ENCODE peak calls at places on chromosome 12, in six cellular contexts. E, S, U, C, R and Y are unnamed samples.

GRCh38 chr12:22230280-22230794 is 104.2 kb downstream of the ST8SIA1 start:
- DNase-seq in S (no peak), R (no peak), C (no peak), E (no peak), U (no peak), Y (no peak)

GRCh38 chr12:21788089-21788983 is 13.8 kb upstream of the KCNJ8 start:
- DNase-seq in C (no peak), R (no peak), U (no peak), E (no peak), S (no peak), Y (no peak)

GRCh38 chr12:2286461-2287131 is 233.8 kb downstream of the CACNA1C start:
- DNase-seq in S (no peak), R (peak; percentile 61), C (no peak), U (no peak), E (no peak), Y (no peak)

GRCh38 chr12:53950441-53950781 is 4.3 kb upstream of the HOXC12 start:
- DNase-seq in R (no peak), C (no peak), U (no peak), S (no peak), E (no peak), Y (no peak)

GRCh38 chr12:115204957-115205754 is 521.2 kb upstream of the TBX3 start:
- DNase-seq in U (no peak), S (no peak), E (no peak), C (no peak), R (no peak), Y (no peak)

GRCh38 chr12:78562358-78563205 is 302.0 kb upstream of the SYT1 start:
- DNase-seq in U (no peak), R (no peak), E (no peak), C (no peak), S (no peak), Y (no peak)

GRCh38 chr12:29212682-29213397 is 63.8 kb downstream of the FAR2 start:
- DNase-seq in R (no peak), C (no peak), S (no peak), E (no peak), U (no peak), Y (no peak)

GRCh38 chr12:6866163-6866919 is 990 bp upstream of the TPI1 start:
- DNase-seq in E (no peak), U (no peak), S (no peak), R (peak; percentile 83), C (no peak), Y (peak; percentile 31)

GRCh38 chr12:70043490-70044138 is 199.6 kb upstream of the CNOT2 start:
- DNase-seq in S (no peak), C (no peak), U (no peak), R (no peak), E (no peak), Y (no peak)

GRCh38 chr12:19074700-19075099 is 54.8 kb upstream of the PLEKHA5 start:
- DNase-seq in U (no peak), C (no peak), E (no peak), S (no peak), R (no peak), Y (no peak)

GRCh38 chr12:4499186-4499585 is 39.5 kb upstream of the RAD51AP1 start:
- DNase-seq in E (no peak), C (no peak), S (no peak), U (no peak), R (no peak), Y (no peak)

GRCh38 chr12:115626210-115626609 is 651.3 kb downstream of the MED13L start:
- DNase-seq in E (no peak), S (no peak), C (no peak), U (no peak), R (no peak), Y (no peak)

GRCh38 chr12:80216890-80217559 is 117.7 kb downstream of the OTOGL start:
- DNase-seq in R (no peak), E (no peak), U (no peak), C (no peak), S (no peak), Y (no peak)

GRCh38 chr12:95633671-95634465 is 82.6 kb upstream of the USP44 start:
- DNase-seq in S (peak; percentile 11), C (no peak), U (no peak), E (no peak), R (no peak), Y (no peak)

GRCh38 chr12:6461401-6462233 is 8.9 kb downstream of the VAMP1 start:
- DNase-seq in U (peak; percentile 85), E (peak; percentile 63), S (peak; percentile 70), R (peak; percentile 96), C (no peak), Y (peak; percentile 85)

GRCh38 chr12:93167841-93168492 is 209.8 kb upstream of the NUDT4 start:
- DNase-seq in R (no peak), S (peak; percentile 39), C (no peak), E (peak; percentile 11), U (no peak), Y (peak; percentile 32)

GRCh38 chr12:67989184-67989965 is at the start of gene IFNG-AS1:
- DNase-seq in S (no peak), E (no peak), U (no peak), C (no peak), R (no peak), Y (no peak)

GRCh38 chr12:42445891-42446290 is 119.9 kb downstream of the PPHLN1 start:
- DNase-seq in U (no peak), C (no peak), E (no peak), R (no peak), S (no peak), Y (no peak)